ENCODE peak calls at places on chromosomes 4 and X, in four cellular contexts. K is iPS DF 6.9, I is sciatic nerve, R is aorta. X is an unnamed sample.

GRCh38 chr4:48780867-48781219 is 764 bp upstream of the FRYL start:
- DNase-seq in K (no peak), I (peak), R (no peak), X (no peak)

GRCh38 chr4:73726000-73726399 is 14.4 kb upstream of the CXCL8 start:
- DNase-seq in I (no peak), R (no peak), K (no peak), X (no peak)

GRCh38 chrX:41475611-41476241 is 28.6 kb downstream of the NYX start:
- DNase-seq in R (no peak), I (no peak), K (peak), X (no peak)

GRCh38 chr4:98232202-98232601 is 29.0 kb upstream of the RAP1GDS1 start:
- DNase-seq in R (no peak), K (no peak), I (no peak), X (no peak)

GRCh38 chrX:68090266-68090665 is 343.0 kb downstream of the OPHN1 start:
- DNase-seq in I (no peak), R (no peak), K (no peak), X (no peak)

GRCh38 chrX:68083510-68083909 is 349.8 kb downstream of the OPHN1 start:
- DNase-seq in I (no peak), K (no peak), R (no peak), X (no peak)

GRCh38 chr4:44791842-44792241 is 65.5 kb upstream of the GNPDA2 start:
- DNase-seq in I (no peak), K (no peak), R (no peak), X (no peak)

GRCh38 chrX:1086444-1087409 is 125.7 kb downstream of the CRLF2 start:
- DNase-seq in R (no peak), I (peak), K (no peak), X (peak)

GRCh38 chr4:81723927-81724587 is 252.3 kb upstream of the RASGEF1B start:
- DNase-seq in K (no peak), R (no peak), I (no peak), X (peak)

GRCh38 chr4:123477804-123478209 is 81.2 kb downstream of the SPRY1 start:
- DNase-seq in R (peak), K (no peak), I (peak), X (no peak)

X was measured in right lobe of liver.